ENCODE peak calls at places on chromosomes 16 and 17, in eight cellular contexts. H is iris pigment epithelial cell, M is GM19239, V is 8988T, I is left cardiac atrium, Q is small intestine, F is A172, D is AG04450. T is an unnamed sample.

GRCh38 chr16:67936124-67936875 is at the start of gene PSMB10:
- DNase-seq in Q (no peak), D (no peak), V (no peak), I (peak), M (peak), F (no peak), H (peak), T (no peak)

GRCh38 chr16:2856061-2856670 is 1.8 kb downstream of the PRSS22 start:
- DNase-seq in V (no peak), H (no peak), I (no peak), F (no peak), Q (no peak), D (no peak), M (no peak), T (no peak)

GRCh38 chr17:54903375-54903774 is 2.7 kb downstream of the TOM1L1 start:
- DNase-seq in V (no peak), I (peak), H (no peak), D (no peak), M (no peak), F (no peak), Q (peak), T (no peak)

GRCh38 chr16:85554791-85555548 is 58.2 kb upstream of the GSE1 start:
- DNase-seq in M (peak), H (peak), Q (peak), F (peak), D (no peak), I (peak), V (peak), T (no peak)

GRCh38 chr17:40518401-40519088 is 17.1 kb upstream of the TNS4 start:
- DNase-seq in D (no peak), I (no peak), F (peak), H (no peak), V (peak), Q (peak), M (no peak), T (no peak)

GRCh38 chr17:49990921-49991320 is 4.1 kb downstream of the DLX3 start:
- DNase-seq in M (no peak), I (no peak), V (no peak), D (no peak), Q (no peak), H (no peak), F (no peak), T (no peak)

GRCh38 chr16:48501516-48502377 is 108.2 kb downstream of the N4BP1 start:
- DNase-seq in M (no peak), D (no peak), H (peak), F (peak), I (no peak), Q (no peak), V (no peak), T (no peak)

GRCh38 chr16:2902337-2903130 is 9.2 kb upstream of the FLYWCH1 start:
- DNase-seq in Q (no peak), D (no peak), I (no peak), V (no peak), F (no peak), H (no peak), M (no peak), T (no peak)

GRCh38 chr16:29860218-29860617 is 2.8 kb downstream of the CDIPT start:
- DNase-seq in I (no peak), M (no peak), D (no peak), V (no peak), H (no peak), F (no peak), Q (no peak), T (no peak)

GRCh38 chr17:50588391-50589111 is 28.0 kb downstream of the CACNA1G start:
- DNase-seq in F (no peak), Q (no peak), I (no peak), V (no peak), D (no peak), M (no peak), H (no peak), T (no peak)

GRCh38 chr17:59512844-59513383 is 52.5 kb upstream of the DHX40 start:
- DNase-seq in Q (no peak), H (no peak), I (no peak), F (no peak), M (no peak), V (no peak), D (no peak), T (no peak)

GRCh38 chr16:56192644-56192960 is 1.3 kb downstream of the GNAO1 start:
- DNase-seq in M (no peak), Q (no peak), I (no peak), F (no peak), V (no peak), H (no peak), D (no peak), T (no peak)

GRCh38 chr16:28604186-28604565 is 5.7 kb downstream of the SULT1A1 start:
- DNase-seq in F (no peak), M (no peak), D (no peak), V (no peak), Q (no peak), I (no peak), H (no peak), T (no peak)